ENCODE peak calls at places on chromosomes 13 and 19, in six cellular contexts. Q is astrocyte, T is left lung, L is mucosa of descending colon, D is NT2/D1, O is ovary. B is an unnamed sample.

GRCh38 chr13:51524846-51525566 is 59.3 kb upstream of the WDFY2 start:
- DNase-seq in Q (peak; percentile 72), T (no peak), L (no peak), D (no peak), O (no peak), B (no peak)

GRCh38 chr19:1261863-1262686 is 7.1 kb upstream of the CIRBP start:
- DNase-seq in Q (peak; percentile 71), T (peak; percentile 94), L (peak; percentile 96), D (no peak), O (peak; percentile 79), B (no peak)

GRCh38 chr19:28999733-29000433 is 213.1 kb downstream of the UQCRFS1 start:
- DNase-seq in Q (no peak), T (no peak), L (no peak), D (no peak), O (no peak), B (no peak)

GRCh38 chr13:75415720-75416119 is 66.2 kb downstream of the TBC1D4 start:
- DNase-seq in Q (peak; percentile 92), T (no peak), L (no peak), D (no peak), O (no peak), B (no peak)

GRCh38 chr19:3479177-3479818 is 1.0 kb downstream of the SMIM24 start:
- DNase-seq in Q (no peak), T (no peak), L (peak; percentile 55), D (no peak), O (no peak), B (peak; percentile 38)

GRCh38 chr19:13329766-13330165 is 176.5 kb downstream of the CACNA1A start:
- DNase-seq in Q (no peak), T (no peak), L (no peak), D (no peak), O (no peak), B (no peak)

GRCh38 chr19:13986348-13986904 is 19.7 kb downstream of the RFX1 start:
- DNase-seq in Q (no peak), T (peak; percentile 94), L (peak; percentile 88), D (peak; percentile 84), O (peak; percentile 52), B (peak; percentile 97)

GRCh38 chr13:113015826-113016525 is 47.0 kb downstream of the MCF2L start:
- DNase-seq in Q (no peak), T (peak; percentile 62), L (no peak), D (no peak), O (no peak), B (no peak)

GRCh38 chr13:84121456-84121855 is 239.2 kb upstream of the SLITRK1 start:
- DNase-seq in Q (peak; percentile 4), T (no peak), L (no peak), D (no peak), O (no peak), B (no peak)

GRCh38 chr13:52809310-52809769 is 39.1 kb downstream of the PCDH8 start:
- DNase-seq in Q (peak; percentile 27), T (no peak), L (peak; percentile 57), D (peak; percentile 52), O (no peak), B (no peak)

GRCh38 chr19:10568444-10568825 is 344 bp downstream of the CDKN2D start:
- DNase-seq in Q (no peak), T (no peak), L (peak; percentile 80), D (no peak), O (no peak), B (no peak)

GRCh38 chr13:20901668-20902437 is 693 bp downstream of the XPO4 start:
- DNase-seq in Q (peak; percentile 2), T (peak; percentile 83), L (peak; percentile 75), D (no peak), O (peak; percentile 26), B (no peak)

GRCh38 chr13:26515721-26516120 is 41.8 kb upstream of the WASF3 start:
- DNase-seq in Q (no peak), T (no peak), L (no peak), D (peak; percentile 5), O (no peak), B (no peak)

GRCh38 chr19:55619264-55619663 is 5.1 kb downstream of the ZNF784 start:
- DNase-seq in Q (no peak), T (no peak), L (no peak), D (no peak), O (no peak), B (no peak)

GRCh38 chr13:50119593-50119992 is 104.3 kb downstream of the KCNRG start:
- DNase-seq in Q (no peak), T (no peak), L (no peak), D (no peak), O (no peak), B (no peak)

GRCh38 chr13:86383561-86383960 is 584.3 kb upstream of the SLITRK6 start:
- DNase-seq in Q (no peak), T (no peak), L (no peak), D (no peak), O (no peak), B (no peak)

GRCh38 chr19:14165986-14166385 is 29.6 kb upstream of the ASF1B start:
- DNase-seq in Q (no peak), T (no peak), L (no peak), D (no peak), O (no peak), B (no peak)

GRCh38 chr13:44191504-44192171 is 182.0 kb upstream of the SERP2 start:
- DNase-seq in Q (peak; percentile 61), T (no peak), L (no peak), D (peak; percentile 25), O (peak; percentile 42), B (peak; percentile 37)

GRCh38 chr19:34555447-34555846 is 73.9 kb downstream of the WTIP start:
- DNase-seq in Q (no peak), T (no peak), L (no peak), D (no peak), O (no peak), B (no peak)

GRCh38 chr19:33275933-33276619 is 26.3 kb downstream of the CEBPA start:
- DNase-seq in Q (no peak), T (peak; percentile 61), L (no peak), D (no peak), O (no peak), B (no peak)

GRCh38 chr13:113456116-113456702 is 2.9 kb upstream of the ADPRHL1 start:
- DNase-seq in Q (no peak), T (no peak), L (no peak), D (no peak), O (no peak), B (no peak)

GRCh38 chr13:101415358-101416174 is 742 bp downstream of the NALCN start:
- DNase-seq in Q (no peak), T (peak; percentile 56), L (no peak), D (no peak), O (no peak), B (no peak)

GRCh38 chr13:39586956-39587605 is 15.9 kb downstream of the LHFPL6 start:
- DNase-seq in Q (no peak), T (no peak), L (no peak), D (no peak), O (no peak), B (no peak)

GRCh38 chr13:20923272-20923671 is 20.7 kb upstream of the XPO4 start:
- DNase-seq in Q (no peak), T (no peak), L (no peak), D (no peak), O (no peak), B (no peak)

GRCh38 chr19:11361771-11362731 is 6.8 kb downstream of the PLPPR2 start:
- DNase-seq in Q (no peak), T (peak; percentile 76), L (peak; percentile 60), D (no peak), O (no peak), B (no peak)

GRCh38 chr19:45385392-45386221 is 15.2 kb upstream of the ERCC2 start:
- DNase-seq in Q (no peak), T (no peak), L (no peak), D (no peak), O (no peak), B (no peak)
- H3K4me1 ChIP-seq in Q (peaks cover 11% of the 10 kb centered on the region), T (peaks cover 10% of the 10 kb centered on the region), L (no peaks in the 10 kb centered on the region), D (no peaks in the 10 kb centered on the region), O (no peaks in the 10 kb centered on the region), B (peaks cover 3% of the 10 kb centered on the region)

GRCh38 chr19:30649149-30649548 is 277.0 kb downstream of the ZNF536 start:
- DNase-seq in Q (no peak), T (no peak), L (no peak), D (no peak), O (no peak), B (no peak)
- H3K4me1 ChIP-seq in Q (no peaks in the 10 kb centered on the region), T (no peaks in the 10 kb centered on the region), L (no peaks in the 10 kb centered on the region), D (peaks cover 5% of the 10 kb centered on the region), O (no peaks in the 10 kb centered on the region), B (no peaks in the 10 kb centered on the region)

DNA sequence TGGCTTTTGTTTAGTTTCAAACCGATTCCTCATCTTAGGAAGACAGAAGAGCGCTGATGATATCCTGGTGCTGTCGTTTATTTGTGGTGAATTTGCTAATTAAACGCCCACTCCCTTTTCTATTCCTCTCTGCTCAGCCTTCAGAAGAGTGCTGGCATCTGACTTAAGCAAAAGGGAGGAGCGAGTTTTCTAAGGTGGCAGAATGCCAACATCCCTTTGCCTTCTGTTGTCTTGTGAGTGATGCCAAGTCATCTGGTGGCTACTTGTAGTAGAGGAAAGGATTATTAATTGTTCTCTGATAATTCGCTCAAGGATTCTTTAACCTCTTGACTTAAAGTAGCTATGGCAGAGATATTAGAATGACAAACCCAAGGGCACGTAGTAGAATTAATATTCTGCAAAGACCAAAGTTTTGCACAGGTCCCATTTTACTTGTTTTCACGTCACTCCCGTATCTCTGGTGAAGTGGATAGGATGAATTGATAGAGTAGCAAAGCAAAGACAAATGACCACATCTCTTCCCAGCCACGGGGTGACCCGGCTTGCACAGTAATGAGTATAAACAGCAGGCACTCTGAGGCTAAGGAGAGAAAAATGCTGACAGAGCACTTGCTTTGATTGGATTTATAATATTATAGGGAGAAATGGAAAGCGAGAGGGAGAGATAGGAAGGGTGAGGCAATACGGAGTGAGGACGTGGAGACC is 68.2 kb downstream of the ERCC5 start:
- DNase-seq in Q (peak; percentile 53), T (no peak), L (no peak), D (no peak), O (no peak), B (no peak)
- H3K4me1 ChIP-seq in Q (no peaks in the 10 kb centered on the region), T (no peaks in the 10 kb centered on the region), L (peaks cover 3% of the 10 kb centered on the region), D (no peaks in the 10 kb centered on the region), O (no peaks in the 10 kb centered on the region), B (no peaks in the 10 kb centered on the region)

DNA sequence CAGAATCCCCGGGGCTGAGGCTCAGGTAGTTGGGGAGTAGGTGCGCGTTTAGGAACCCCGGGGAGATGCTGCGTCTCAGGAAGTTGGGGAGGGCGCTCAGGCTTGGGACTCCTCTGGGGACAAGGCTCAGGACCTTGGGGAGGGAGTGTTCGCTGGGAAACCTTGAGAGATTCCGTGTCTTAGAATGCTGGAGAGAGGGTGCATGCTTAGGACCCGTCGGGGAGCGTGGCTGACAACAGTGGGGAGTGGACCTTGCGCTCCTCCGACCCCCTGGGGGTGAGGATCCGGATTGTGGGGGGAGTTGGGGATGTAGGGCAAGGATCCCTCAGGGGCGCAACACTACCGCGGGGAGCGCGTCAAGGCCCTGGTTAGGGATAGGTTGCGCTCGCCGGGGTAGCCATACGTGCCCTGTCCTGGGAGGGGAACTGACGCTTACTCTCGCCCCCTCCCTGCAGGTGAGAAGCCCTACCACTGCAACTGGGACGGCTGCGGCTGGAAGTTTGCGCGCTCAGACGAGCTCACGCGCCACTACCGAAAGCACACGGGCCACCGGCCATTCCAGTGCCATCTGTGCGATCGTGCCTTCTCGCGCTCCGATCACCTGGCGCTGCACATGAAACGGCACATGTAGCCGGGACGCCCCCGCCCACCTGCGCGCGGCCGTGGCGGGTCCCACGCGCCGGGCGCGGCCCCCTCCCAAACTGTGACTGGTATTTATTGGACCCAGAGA is 1.9 kb downstream of the KLF2 start:
- DNase-seq in Q (no peak), T (peak; percentile 79), L (peak; percentile 41), D (no peak), O (peak; percentile 56), B (peak; percentile 81)
- H3K4me1 ChIP-seq in Q (peaks cover 24% of the 10 kb centered on the region), T (peaks cover 62% of the 10 kb centered on the region), L (peaks cover 20% of the 10 kb centered on the region), D (peaks cover 4% of the 10 kb centered on the region), O (peaks cover 11% of the 10 kb centered on the region), B (peaks cover 51% of the 10 kb centered on the region)